ENCODE peak calls at places on chromosomes 1 and 21, in five cellular contexts. T is SJSA1; E is upper lobe of right lung; M is CD4-positive, CD25-positive, alpha-beta regulatory T cell; W is mucosa of descending colon. V is an unnamed sample. For H3K4me1 and H3K36me3, the result is how much of the 10 kb centered on the place peaks cover.

GRCh38 chr1:24501371-24502167 is 1.1 kb upstream of the RCAN3 start:
- DNase-seq in W (peak), T (no peak), E (no peak), M (peak), V (no peak)

GRCh38 chr1:185311589-185312225 is 5.3 kb downstream of the IVNS1ABP start:
- DNase-seq in T (no peak), E (no peak), M (no peak), W (no peak), V (no peak)

GRCh38 chr1:55447488-55447887 is 232.3 kb upstream of the USP24 start:
- DNase-seq in M (no peak), W (no peak), T (no peak), E (no peak), V (no peak)

GRCh38 chr1:184471686-184472085 is 84.9 kb downstream of the C1orf21 start:
- DNase-seq in T (no peak), E (no peak), M (no peak), W (no peak), V (no peak)

GRCh38 chr21:32099812-32100416 is 178.9 kb downstream of the MIS18A start:
- DNase-seq in M (no peak), E (no peak), W (no peak), T (no peak), V (no peak)

GRCh38 chr21:15520811-15521643 is 208.8 kb upstream of the USP25 start:
- DNase-seq in T (no peak), E (no peak), W (no peak), M (no peak), V (no peak)

GRCh38 chr1:21022279-21023040 is 154.2 kb downstream of the EIF4G3 start:
- DNase-seq in T (peak), M (peak), W (no peak), E (no peak), V (peak)

GRCh38 chr1:221316491-221317056 is 425.3 kb downstream of the DUSP10 start:
- DNase-seq in E (no peak), W (no peak), T (no peak), M (no peak), V (no peak)

GRCh38 chr1:110548381-110548780 is 29.4 kb upstream of the KCNA10 start:
- DNase-seq in M (no peak), W (no peak), T (no peak), E (no peak), V (no peak)

GRCh38 chr1:24735619-24736375 is 9.4 kb upstream of the CLIC4 start:
- DNase-seq in E (peak), M (no peak), T (no peak), W (no peak), V (no peak)

GRCh38 chr1:231806623-231807470 is 180.3 kb downstream of the DISC1 start:
- DNase-seq in M (no peak), W (peak), T (no peak), E (peak), V (peak)

GRCh38 chr1:227895828-227896685 is 51.7 kb downstream of the WNT9A start:
- DNase-seq in T (peak), M (no peak), E (peak), W (peak), V (peak)

GRCh38 chr1:150973826-150974579 is 632 bp downstream of the CERS2 start:
- DNase-seq in T (no peak), M (peak), W (peak), E (peak), V (peak)

GRCh38 chr1:24727490-24728214 is 17.6 kb upstream of the CLIC4 start:
- DNase-seq in T (peak), W (peak), M (no peak), E (peak), V (peak)

GRCh38 chr1:1906185-1907097 is 8.6 kb upstream of the CALML6 start:
- DNase-seq in M (peak), W (peak), E (peak), T (peak), V (peak)

GRCh38 chr1:53573931-53574330 is 114.7 kb downstream of the DMRTB1 start:
- DNase-seq in M (no peak), W (no peak), E (peak), T (no peak), V (no peak)

GRCh38 chr1:229848762-229849677 is 218.0 kb upstream of the GALNT2 start:
- DNase-seq in T (no peak), E (no peak), M (no peak), W (no peak), V (no peak)

GRCh38 chr21:33546076-33546475 is 3.2 kb downstream of the SON start:
- DNase-seq in T (no peak), M (no peak), E (no peak), W (no peak), V (no peak)

GRCh38 chr1:116380499-116381316 is 7.7 kb downstream of the ATP1A1 start:
- DNase-seq in T (no peak), M (no peak), E (no peak), W (no peak), V (no peak)

GRCh38 chr1:216422821-216423529 is at the start of gene USH2A:
- DNase-seq in E (no peak), W (no peak), M (no peak), T (no peak), V (no peak)

GRCh38 chr1:43587594-43587993 is 56.9 kb downstream of the PTPRF start:
- DNase-seq in T (no peak), M (no peak), W (no peak), E (no peak), V (no peak)

GRCh38 chr21:43287111-43287973 is 118.5 kb downstream of the CRYAA start:
- DNase-seq in T (no peak), E (peak), W (peak), M (no peak), V (no peak)

GRCh38 chr1:174999926-175000696 is at the start of gene CACYBP:
- DNase-seq in M (no peak), T (no peak), E (no peak), W (no peak), V (no peak)

GRCh38 chr1:1890506-1891348 is at the start of gene GNB1:
- DNase-seq in M (peak), W (peak), E (peak), T (peak), V (peak)

GRCh38 chr1:206572835-206573771 is 39.2 kb downstream of the EIF2D start:
- DNase-seq in W (no peak), E (no peak), M (no peak), T (no peak), V (no peak)

GRCh38 chr1:232473319-232473718 is 156.6 kb downstream of the SIPA1L2 start:
- DNase-seq in W (no peak), M (no peak), E (no peak), T (no peak), V (no peak)

GRCh38 chr1:85276290-85277026 is at the start of gene BCL10:
- DNase-seq in M (peak), E (peak), W (peak), T (peak), V (peak)

GRCh38 chr1:170538687-170539086 is 6.7 kb downstream of the GORAB start:
- DNase-seq in M (no peak), T (no peak), E (no peak), W (no peak), V (no peak)

GRCh38 chr1:151908228-151908691 is 1.1 kb downstream of the THEM4 start:
- DNase-seq in W (no peak), T (no peak), M (no peak), E (no peak), V (no peak)

GRCh38 chr21:33975548-33976081 is 60.0 kb upstream of the ATP5PO start:
- DNase-seq in W (no peak), T (peak), E (no peak), M (no peak), V (no peak)

GRCh38 chr1:30807318-30808066 is 49.9 kb upstream of the LAPTM5 start:
- DNase-seq in T (no peak), W (no peak), E (peak), M (no peak), V (no peak)

GRCh38 chr1:32899586-32900296 is 1.4 kb downstream of the TMEM54 start:
- DNase-seq in E (peak), T (no peak), M (no peak), W (peak), V (no peak)

GRCh38 chr1:59568158-59568935 is 246.4 kb upstream of the HOOK1 start:
- DNase-seq in W (no peak), E (no peak), T (no peak), M (no peak), V (no peak)
- H3K4me1 ChIP-seq in W (under half), E (under half), T (under half), M (under half), V (under half)

DNA sequence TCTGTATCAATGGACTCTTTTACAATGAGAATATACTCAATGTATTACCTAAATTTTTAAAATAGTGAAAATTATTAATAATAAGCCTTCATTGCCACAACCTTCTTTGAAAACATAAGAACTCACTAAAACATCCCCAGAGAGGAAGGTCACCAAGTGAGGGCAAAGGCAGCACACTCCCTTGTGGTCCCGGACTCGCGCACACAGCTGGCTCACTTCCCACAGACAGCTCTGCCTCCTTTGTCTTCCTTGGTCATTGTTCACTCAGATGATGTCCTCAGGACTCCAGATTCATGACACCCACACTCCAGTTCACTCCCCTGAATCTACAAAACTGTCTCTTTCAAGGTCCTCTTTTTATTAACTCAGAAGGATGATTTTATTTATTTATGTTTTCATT is 19.2 kb upstream of the UBR4 start:
- DNase-seq in W (no peak), E (no peak), M (no peak), T (no peak), V (no peak)
- H3K36me3 ChIP-seq in W (under half), E (half or more), M (half or more), T (half or more), V (half or more)

GRCh38 chr1:86704972-86705632 is 726 bp downstream of the SH3GLB1 start:
- DNase-seq in E (no peak), W (peak), M (no peak), T (peak), V (peak)
- H3K4me1 ChIP-seq in E (half or more), W (under half), M (under half), T (under half), V (half or more)

GRCh38 chr1:240170806-240171205 is 79.1 kb downstream of the FMN2 start:
- DNase-seq in M (no peak), T (no peak), E (no peak), W (no peak), V (no peak)

GRCh38 chr1:240174734-240175133 is 83.1 kb downstream of the FMN2 start:
- DNase-seq in E (no peak), T (no peak), W (no peak), M (no peak), V (no peak)

GRCh38 chr1:240170245-240170644 is 78.6 kb downstream of the FMN2 start:
- DNase-seq in W (no peak), E (no peak), T (no peak), M (no peak), V (no peak)

GRCh38 chr1:240171907-240172306 is 80.2 kb downstream of the FMN2 start:
- DNase-seq in M (no peak), W (no peak), E (no peak), T (no peak), V (no peak)

DNA sequence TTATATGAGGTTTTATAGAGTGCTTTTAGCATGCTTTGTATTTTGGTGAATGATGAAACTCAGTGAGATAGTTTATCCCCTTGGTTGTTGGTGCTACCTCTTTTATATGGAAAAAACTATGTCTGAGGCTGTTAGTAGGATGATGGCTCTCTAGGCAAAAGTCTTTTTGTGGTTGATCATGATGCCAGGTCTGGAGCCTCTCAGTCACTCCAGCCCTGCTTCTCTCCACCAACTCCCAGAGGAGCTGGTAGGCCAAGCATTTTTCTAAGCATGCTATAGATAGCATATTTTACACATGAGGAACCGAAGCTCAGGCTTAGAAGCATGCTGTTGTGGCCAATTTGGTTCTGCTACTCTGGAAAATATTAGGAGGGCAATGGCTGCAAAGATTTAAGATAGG is 82.2 kb downstream of the FMN2 start:
- DNase-seq in T (no peak), M (no peak), W (no peak), E (no peak), V (no peak)
- H3K36me3 ChIP-seq in T (under half), M (under half), W (under half), E (under half), V (under half)

GRCh38 chr1:204087181-204087892 is 14.4 kb downstream of the SOX13 start:
- DNase-seq in E (no peak), T (no peak), W (no peak), M (no peak), V (peak)
- H3K4me1 ChIP-seq in E (half or more), T (under half), W (half or more), M (under half), V (half or more)

GRCh38 chr1:78009836-78010235 is 5.1 kb downstream of the DNAJB4 start:
- DNase-seq in T (no peak), M (no peak), W (no peak), E (no peak), V (no peak)

GRCh38 chr1:78009276-78009675 is 4.5 kb downstream of the DNAJB4 start:
- DNase-seq in W (no peak), E (no peak), M (no peak), T (no peak), V (no peak)

GRCh38 chr1:78015148-78015547 is 10.4 kb downstream of the DNAJB4 start:
- DNase-seq in M (no peak), T (no peak), E (no peak), W (no peak), V (no peak)

GRCh38 chr1:78007677-78008341 is 3.1 kb downstream of the DNAJB4 start:
- DNase-seq in W (no peak), E (no peak), M (no peak), T (no peak), V (no peak)

DNA sequence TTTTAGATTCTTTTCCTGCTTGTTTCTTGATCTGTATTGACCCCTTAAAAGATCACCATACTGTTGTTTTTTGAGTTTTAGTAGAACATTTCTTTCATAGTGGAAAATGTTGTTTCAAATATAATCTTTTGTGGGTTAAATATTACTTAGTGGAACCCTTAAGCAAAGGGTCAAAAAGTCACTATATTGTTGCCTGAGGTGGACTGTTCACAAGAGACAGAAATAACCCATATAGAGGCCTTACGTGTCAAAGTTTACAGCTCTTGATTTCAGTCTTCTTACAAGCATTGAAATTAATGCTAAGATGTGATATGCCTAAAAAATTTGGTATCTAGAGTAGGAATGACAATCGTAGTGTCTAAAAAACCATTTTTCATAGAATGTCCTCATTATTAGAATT is 6.3 kb downstream of the DNAJB4 start:
- DNase-seq in T (no peak), W (no peak), M (no peak), E (no peak), V (no peak)
- H3K36me3 ChIP-seq in T (under half), W (under half), M (under half), E (under half), V (under half)

GRCh38 chr1:208211901-208212843 is 32.0 kb downstream of the PLXNA2 start:
- DNase-seq in W (no peak), T (no peak), M (no peak), E (no peak), V (no peak)
- H3K4me1 ChIP-seq in W (under half), T (half or more), M (under half), E (half or more), V (half or more)

DNA sequence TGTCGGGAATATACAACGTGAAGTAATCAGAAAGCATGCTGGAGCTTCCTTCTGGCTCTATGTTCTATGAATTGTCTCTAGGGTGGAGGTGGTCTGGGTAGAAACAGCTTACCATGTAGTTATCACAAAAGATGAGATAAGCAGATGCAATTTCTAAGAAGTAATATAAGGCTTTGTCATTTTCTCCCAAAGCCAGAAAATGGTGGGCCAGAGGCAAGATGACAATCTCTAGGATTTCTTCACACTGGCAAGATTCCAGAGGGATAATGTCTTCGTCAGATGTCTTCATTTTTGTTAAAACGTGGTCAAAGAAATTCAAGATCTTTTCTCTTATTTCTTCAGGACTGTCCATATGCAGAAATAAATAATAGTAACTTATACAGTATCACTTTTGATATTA is 77.7 kb downstream of the ADCY10 start:
- DNase-seq in T (no peak), W (no peak), E (no peak), M (no peak), V (no peak)
- H3K36me3 ChIP-seq in T (under half), W (under half), E (under half), M (under half), V (under half)